ENCODE peak calls at places on chromosomes 16 and 17, in four cellular contexts. S, H, B and I are unnamed samples.

GRCh38 chr16:52837251-52837650 is 215.4 kb downstream of the CHD9NB start:
- DNase-seq in S (no peak), H (no peak), B (no peak), I (no peak)

GRCh38 chr16:35744716-35745115 is 2285.3 kb downstream of the TP53TG3F start:
- DNase-seq in S (no peak), H (no peak), B (peak; percentile 1), I (no peak)

GRCh38 chr17:73196500-73196899 is 3.6 kb downstream of the COG1 start:
- DNase-seq in S (no peak), H (no peak), B (no peak), I (peak; percentile 68)

GRCh38 chr16:14539156-14539555 is 90.9 kb downstream of the PARN start:
- DNase-seq in S (no peak), H (no peak), B (no peak), I (peak; percentile 43)

GRCh38 chr16:54345231-54345630 is 58.6 kb upstream of the IRX3 start:
- DNase-seq in S (no peak), H (no peak), B (no peak), I (no peak)

GRCh38 chr17:42329025-42329976 is 41.0 kb downstream of the STAT5A start:
- DNase-seq in S (no peak), H (peak; percentile 89), B (no peak), I (peak; percentile 90)

GRCh38 chr16:83689385-83689831 is 118.4 kb upstream of the HSBP1 start:
- DNase-seq in S (no peak), H (peak; percentile 95), B (no peak), I (no peak)

GRCh38 chr16:48165961-48166578 is 10.3 kb upstream of the ABCC12 start:
- DNase-seq in S (no peak), H (no peak), B (peak; percentile 56), I (no peak)

GRCh38 chr16:30656974-30657865 is 1.0 kb upstream of the FBRS start:
- DNase-seq in S (peak; percentile 44), H (peak; percentile 85), B (peak; percentile 46), I (no peak)

GRCh38 chr17:41500131-41500911 is 5.1 kb downstream of the KRT13 start:
- DNase-seq in S (no peak), H (peak; percentile 86), B (peak; percentile 82), I (no peak)

GRCh38 chr16:23288209-23288608 is 13.9 kb upstream of the SCNN1B start:
- DNase-seq in S (peak; percentile 48), H (peak; percentile 10), B (no peak), I (no peak)

GRCh38 chr17:40480501-40481003 is 20.9 kb downstream of the TNS4 start:
- DNase-seq in S (no peak), H (peak; percentile 89), B (peak; percentile 34), I (no peak)

GRCh38 chr16:15466886-15467781 is 32.7 kb downstream of the BMERB1 start:
- DNase-seq in S (peak; percentile 26), H (no peak), B (peak; percentile 60), I (no peak)

GRCh38 chr16:26491271-26491670 is 575.5 kb upstream of the C16orf82 start:
- DNase-seq in S (no peak), H (no peak), B (no peak), I (peak; percentile 27)

GRCh38 chr17:73633736-73634135 is 10.5 kb downstream of the SDK2 start:
- DNase-seq in S (no peak), H (no peak), B (no peak), I (no peak)

GRCh38 chr16:57634171-57634570 is 5.7 kb downstream of the ADGRG1 start:
- DNase-seq in S (no peak), H (peak; percentile 72), B (peak; percentile 76), I (no peak)

GRCh38 chr17:2881295-2881694 is 85.1 kb downstream of the RAP1GAP2 start:
- DNase-seq in S (no peak), H (no peak), B (no peak), I (no peak)

GRCh38 chr16:1465567-1465915 is 9.3 kb downstream of the CLCN7 start:
- DNase-seq in S (no peak), H (no peak), B (no peak), I (no peak)

GRCh38 chr17:75240394-75241142 is 20.8 kb downstream of the GGA3 start:
- DNase-seq in S (peak; percentile 18), H (peak; percentile 69), B (peak; percentile 47), I (peak; percentile 88)

GRCh38 chr17:72361892-72362291 is 241.1 kb downstream of the SOX9 start:
- DNase-seq in S (no peak), H (no peak), B (peak; percentile 74), I (no peak)

GRCh38 chr17:36183001-36183810 is 6.8 kb upstream of the TBC1D3B start:
- DNase-seq in S (peak; percentile 87), H (peak; percentile 97), B (peak; percentile 25), I (peak; percentile 94)

GRCh38 chr16:78742501-78743283 is 643.2 kb downstream of the WWOX start:
- DNase-seq in S (peak; percentile 76), H (no peak), B (no peak), I (no peak)

GRCh38 chr17:44916781-44917241 is 1.5 kb upstream of the GFAP start:
- DNase-seq in S (no peak), H (peak; percentile 71), B (peak; percentile 75), I (no peak)

GRCh38 chr17:65595071-65595655 is 33.7 kb upstream of the AXIN2 start:
- DNase-seq in S (no peak), H (no peak), B (no peak), I (no peak)

GRCh38 chr17:3845361-3845753 is 689 bp downstream of the NCBP3 start:
- DNase-seq in S (peak; percentile 32), H (peak; percentile 58), B (no peak), I (no peak)

GRCh38 chr16:4593069-4593468 is 21.6 kb downstream of the UBALD1 start:
- DNase-seq in S (no peak), H (no peak), B (no peak), I (peak; percentile 63)

GRCh38 chr16:4700380-4700996 is 7.1 kb downstream of the NUDT16L1 start:
- DNase-seq in S (no peak), H (no peak), B (no peak), I (no peak)

GRCh38 chr16:81708459-81709368 is 70.4 kb upstream of the PLCG2 start:
- DNase-seq in S (no peak), H (no peak), B (no peak), I (no peak)

GRCh38 chr17:39264119-39264518 is 38.4 kb upstream of the STAC2 start:
- DNase-seq in S (no peak), H (no peak), B (no peak), I (no peak)

GRCh38 chr17:40015005-40015997 is at the start of gene CSF3:
- DNase-seq in S (no peak), H (no peak), B (no peak), I (peak; percentile 53)

GRCh38 chr16:1466968-1467521 is 7.8 kb downstream of the CLCN7 start:
- DNase-seq in S (no peak), H (no peak), B (peak; percentile 37), I (no peak)

GRCh38 chr16:23557779-23558330 is 328 bp downstream of the UBFD1 start:
- DNase-seq in S (peak; percentile 14), H (peak; percentile 68), B (no peak), I (no peak)

GRCh38 chr16:80463776-80464175 is 77.0 kb upstream of the DYNLRB2 start:
- DNase-seq in S (no peak), H (no peak), B (no peak), I (no peak)

GRCh38 chr16:30985401-30986128 is 558 bp downstream of the HSD3B7 start:
- DNase-seq in S (no peak), H (peak; percentile 81), B (peak; percentile 54), I (peak; percentile 62)

GRCh38 chr17:40499551-40500189 is 1.8 kb downstream of the TNS4 start:
- DNase-seq in S (no peak), H (peak; percentile 87), B (peak; percentile 70), I (peak; percentile 77)

GRCh38 chr17:77364941-77365583 is 224.3 kb downstream of the SEC14L1 start:
- DNase-seq in S (no peak), H (no peak), B (no peak), I (no peak)
- H3K4me2 ChIP-seq in S (no peak overlapping the region), H (peak overlapping the region; percentile 54), B (peak overlapping the region; percentile 48), I (no peak overlapping the region)

DNA sequence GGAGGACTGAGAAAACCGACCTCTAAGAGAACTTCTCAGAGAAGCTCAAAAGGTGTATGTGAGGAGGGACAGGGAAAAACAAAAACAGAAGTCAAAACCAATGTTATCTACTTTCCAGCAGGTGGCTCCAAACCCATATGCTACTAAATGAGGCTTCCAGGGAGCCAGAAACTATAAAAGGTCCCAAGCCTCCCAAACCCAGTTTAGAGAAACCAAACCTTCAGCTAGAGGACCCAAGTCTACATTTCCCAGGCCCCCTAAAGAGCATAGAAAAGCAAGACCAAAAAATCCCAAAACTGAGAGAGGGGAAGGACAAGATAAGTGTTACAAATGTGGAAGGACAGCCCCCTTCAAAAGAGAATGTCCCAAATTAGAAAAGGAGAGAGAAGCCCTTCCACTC is 3.7 kb downstream of the HPR start:
- DNase-seq in S (peak; percentile 41), H (peak; percentile 65), B (peak; percentile 42), I (peak; percentile 56)
- TF ChIP-seq EZH2phosphoT487 in S (no peak), H (no peak), B (no peak), I (no peak)

GRCh38 chr16:6131526-6132050 is 1034.0 kb upstream of the EEF2KMT start:
- DNase-seq in S (no peak), H (no peak), B (no peak), I (no peak)

GRCh38 chr16:6133009-6133408 is 1035.4 kb upstream of the EEF2KMT start:
- DNase-seq in S (no peak), H (no peak), B (no peak), I (no peak)

DNA sequence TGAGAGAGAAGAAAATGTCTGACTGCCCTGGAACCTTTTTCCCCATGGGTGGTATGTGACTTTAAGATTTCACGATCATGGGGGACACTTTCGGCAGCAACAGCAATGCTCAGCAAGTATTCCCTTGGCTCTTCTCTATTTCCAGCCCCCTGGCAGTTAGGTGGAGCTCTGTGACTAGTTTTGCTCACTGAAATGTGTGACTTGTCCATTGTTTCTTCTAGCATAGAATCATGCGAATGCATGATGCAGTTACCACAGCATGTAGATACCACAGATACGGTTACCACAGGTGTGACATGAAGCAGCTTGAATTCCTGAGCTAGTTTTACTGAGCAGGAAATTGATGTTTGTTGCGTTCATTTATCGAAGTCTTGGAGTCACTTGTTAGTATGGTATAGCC is 1034.5 kb upstream of the EEF2KMT start:
- DNase-seq in S (no peak), H (no peak), B (no peak), I (no peak)
- H3K4me2 ChIP-seq in S (no peak overlapping the region), H (no peak overlapping the region), B (no peak overlapping the region), I (no peak overlapping the region)

GRCh38 chr17:61005358-61005757 is 327.7 kb downstream of the BCAS3 start:
- DNase-seq in S (no peak), H (no peak), B (no peak), I (no peak)

GRCh38 chr17:61011269-61011668 is 333.6 kb downstream of the BCAS3 start:
- DNase-seq in S (no peak), H (no peak), B (no peak), I (no peak)

GRCh38 chr17:61007980-61008379 is 330.3 kb downstream of the BCAS3 start:
- DNase-seq in S (no peak), H (no peak), B (no peak), I (peak; percentile 19)

DNA sequence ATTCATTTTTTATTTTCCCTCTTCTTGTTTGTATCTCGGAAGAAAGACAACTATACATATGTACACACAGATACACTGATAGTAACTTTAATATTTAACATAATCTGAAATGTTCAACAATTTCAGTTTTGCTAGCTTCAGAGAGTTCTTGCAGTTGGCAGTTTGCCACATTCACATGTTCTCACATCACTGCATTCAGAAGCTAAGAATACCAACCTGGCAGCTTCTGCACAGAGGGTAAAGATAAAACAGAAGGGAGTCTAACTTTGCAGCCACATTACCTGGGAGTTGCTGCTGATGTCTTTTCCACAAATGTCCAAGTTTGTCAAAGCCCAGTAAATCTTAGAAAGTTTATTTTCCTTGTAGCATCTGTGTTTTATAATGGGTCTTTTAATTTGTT is 332.0 kb downstream of the BCAS3 start:
- DNase-seq in S (peak; percentile 42), H (peak; percentile 7), B (no peak), I (no peak)
- TF ChIP-seq EZH2phosphoT487 in S (no peak), H (no peak), B (no peak), I (no peak)